ENCODE peak calls at places on chromosomes 1 and 21, in seven cellular contexts. J is hypothalamus; U is fibroblast of mammary gland; L is activated naive CD8-positive, alpha-beta T cell treated with anti-CD3 and anti-CD28 coated beads, Interleukin-2, amount 50 U/mL, for 24 hours; P is stimulated activated naive CD8-positive, alpha-beta T cell treated with anti-CD3 and anti-CD28 coated beads, Interleukin-15, Interleukin-2, amounts not matched to agents 100 U/mL and 50 U/mL, for 24 hours; O is activated CD8-positive, alpha-beta memory T cell treated with anti-CD3 and anti-CD28 coated beads for 48 hours; Y is occipital lobe. B is an unnamed sample.

GRCh38 chr1:94734963-94735899 is 84.9 kb upstream of the SLC44A3 start:
- DNase-seq in J (no peak), U (peak), L (no peak), P (no peak), O (no peak), Y (no peak), B (no peak)

GRCh38 chr1:152517237-152517811 is 3.0 kb downstream of the CRCT1 start:
- DNase-seq in J (no peak), U (peak), L (no peak), P (no peak), O (no peak), Y (no peak), B (no peak)

GRCh38 chr1:39802496-39803260 is 14.0 kb upstream of the BMP8B start:
- DNase-seq in J (no peak), U (no peak), L (no peak), P (no peak), O (no peak), Y (no peak), B (no peak)

GRCh38 chr1:75100481-75101092 is 33.6 kb upstream of the LHX8 start:
- DNase-seq in J (no peak), U (no peak), L (no peak), P (no peak), O (no peak), Y (no peak), B (no peak)

GRCh38 chr1:32695098-32695904 is 7.3 kb downstream of the SYNC start:
- DNase-seq in J (peak), U (peak), L (no peak), P (no peak), O (no peak), Y (no peak), B (peak)

GRCh38 chr1:39509360-39510009 is 18.0 kb downstream of the BMP8A start:
- DNase-seq in J (no peak), U (peak), L (peak), P (peak), O (peak), Y (no peak), B (no peak)

GRCh38 chr1:210901981-210902770 is 231.8 kb downstream of the KCNH1 start:
- DNase-seq in J (no peak), U (no peak), L (no peak), P (no peak), O (no peak), Y (peak), B (no peak)

GRCh38 chr1:39205102-39205780 is 746 bp downstream of the MACF1 start:
- DNase-seq in J (peak), U (peak), L (peak), P (peak), O (no peak), Y (no peak), B (peak)

GRCh38 chr1:8764301-8764937 is 53.0 kb downstream of the RERE start:
- DNase-seq in J (no peak), U (no peak), L (no peak), P (no peak), O (no peak), Y (no peak), B (no peak)

GRCh38 chr1:15346356-15347030 is 63.2 kb upstream of the EFHD2 start:
- DNase-seq in J (no peak), U (no peak), L (no peak), P (no peak), O (no peak), Y (no peak), B (no peak)

GRCh38 chr1:11138952-11139351 is 39.3 kb upstream of the EXOSC10 start:
- DNase-seq in J (no peak), U (peak), L (no peak), P (no peak), O (no peak), Y (no peak), B (peak)

GRCh38 chr1:113860891-113861290 is 10.6 kb downstream of the PTPN22 start:
- DNase-seq in J (no peak), U (peak), L (no peak), P (no peak), O (no peak), Y (no peak), B (no peak)

GRCh38 chr21:31205412-31205811 is 138.6 kb downstream of the TIAM1 start:
- DNase-seq in J (no peak), U (no peak), L (no peak), P (no peak), O (no peak), Y (no peak), B (no peak)

GRCh38 chr1:48495166-48495565 is 23.2 kb upstream of the SPATA6 start:
- DNase-seq in J (no peak), U (no peak), L (no peak), P (no peak), O (no peak), Y (no peak), B (no peak)

GRCh38 chr1:77925536-77925935 is 37.1 kb downstream of the NEXN start:
- DNase-seq in J (no peak), U (no peak), L (no peak), P (no peak), O (no peak), Y (no peak), B (no peak)

GRCh38 chr1:50308883-50309282 is 114.4 kb downstream of the DMRTA2 start:
- DNase-seq in J (no peak), U (peak), L (peak), P (peak), O (no peak), Y (no peak), B (peak)

GRCh38 chr1:67853704-67854103 is 20.4 kb upstream of the GNG12 start:
- DNase-seq in J (peak), U (peak), L (peak), P (peak), O (no peak), Y (no peak), B (peak)

GRCh38 chr1:31183927-31184554 is 55.6 kb downstream of the NKAIN1 start:
- DNase-seq in J (no peak), U (peak), L (peak), P (peak), O (no peak), Y (no peak), B (peak)

GRCh38 chr1:86788300-86789206 is 84.2 kb downstream of the SH3GLB1 start:
- DNase-seq in J (peak), U (peak), L (no peak), P (no peak), O (no peak), Y (no peak), B (no peak)

GRCh38 chr1:110005971-110006370 is 21.4 kb downstream of the AHCYL1 start:
- DNase-seq in J (no peak), U (no peak), L (no peak), P (no peak), O (no peak), Y (no peak), B (no peak)

GRCh38 chr1:91744973-91745648 is 140.8 kb downstream of the TGFBR3 start:
- DNase-seq in J (no peak), U (peak), L (no peak), P (no peak), O (no peak), Y (no peak), B (no peak)

GRCh38 chr1:85280636-85281035 is 4.2 kb upstream of the BCL10 start:
- DNase-seq in J (no peak), U (peak), L (no peak), P (no peak), O (no peak), Y (no peak), B (no peak)

GRCh38 chr1:209993061-209993830 is 55.2 kb downstream of the SYT14 start:
- DNase-seq in J (no peak), U (no peak), L (no peak), P (no peak), O (no peak), Y (no peak), B (peak)

GRCh38 chr21:15242906-15243305 is 178.1 kb upstream of the NRIP1 start:
- DNase-seq in J (no peak), U (no peak), L (no peak), P (no peak), O (no peak), Y (no peak), B (no peak)

GRCh38 chr1:205262706-205263105 is 35.0 kb downstream of the TMCC2 start:
- DNase-seq in J (no peak), U (no peak), L (no peak), P (no peak), O (no peak), Y (no peak), B (no peak)

GRCh38 chr1:230930986-230931385 is 47.7 kb downstream of the TTC13 start:
- DNase-seq in J (no peak), U (no peak), L (no peak), P (no peak), O (no peak), Y (no peak), B (no peak)

GRCh38 chr1:158527190-158527815 is 26.9 kb downstream of the OR6Y1 start:
- DNase-seq in J (no peak), U (peak), L (no peak), P (no peak), O (no peak), Y (no peak), B (peak)

GRCh38 chr1:37673920-37674319 is 18.4 kb upstream of the CDCA8 start:
- DNase-seq in J (no peak), U (no peak), L (peak), P (peak), O (no peak), Y (no peak), B (no peak)

GRCh38 chr1:54547601-54548388 is at the start of gene ACOT11:
- DNase-seq in J (peak), U (peak), L (no peak), P (no peak), O (no peak), Y (peak), B (peak)